ENCODE peak calls at places on chromosomes 7 and 10, in six cellular contexts. T is fibroblast of pulmonary artery; L is renal cortical epithelial cell; F is D341Med; X is neural crest cell; U is CD4-positive, alpha-beta T cell. M is an unnamed sample.

GRCh38 chr7:9557853-9558252 is 1124.4 kb downstream of the NXPH1 start:
- DNase-seq in T (no peak), F (no peak), L (no peak), X (no peak), U (no peak), M (no peak)

GRCh38 chr10:42866115-42866995 is 83.8 kb downstream of the BMS1 start:
- DNase-seq in T (peak), F (peak), U (peak), L (peak), X (peak), M (peak)

GRCh38 chr10:97101166-97101940 is 84.4 kb downstream of the SLIT1 start:
- DNase-seq in X (no peak), T (no peak), F (no peak), L (no peak), U (no peak), M (peak)

GRCh38 chr10:103278862-103279298 is 1.9 kb downstream of the INA start:
- DNase-seq in U (peak), T (peak), X (peak), L (peak), F (no peak), M (peak)

GRCh38 chr7:142476077-142476476 is 218.2 kb upstream of the PRSS58 start:
- DNase-seq in T (no peak), F (no peak), U (no peak), L (no peak), X (no peak), M (no peak)

GRCh38 chr7:76512941-76513816 is 2.8 kb downstream of the UPK3B start:
- DNase-seq in L (no peak), U (no peak), F (peak), T (peak), X (peak), M (no peak)

GRCh38 chr7:38975944-38976392 is 1.7 kb upstream of the POU6F2 start:
- DNase-seq in U (no peak), X (peak), T (no peak), L (no peak), F (peak), M (no peak)

GRCh38 chr10:88089498-88089897 is 226.1 kb downstream of the PTEN start:
- DNase-seq in T (no peak), U (no peak), X (no peak), L (peak), F (no peak), M (no peak)

GRCh38 chr7:82441916-82442478 is 1.6 kb downstream of the CACNA2D1 start:
- DNase-seq in T (peak), F (no peak), U (no peak), X (no peak), L (peak), M (no peak)

GRCh38 chr10:72796042-72796441 is 97.5 kb upstream of the OIT3 start:
- DNase-seq in X (no peak), F (no peak), T (peak), U (no peak), L (peak), M (no peak)

GRCh38 chr7:151168022-151168786 is 710 bp upstream of the GBX1 start:
- DNase-seq in L (no peak), T (no peak), F (peak), U (peak), X (peak), M (peak)

GRCh38 chr7:130758429-130759056 is 24.5 kb upstream of the KLF14 start:
- DNase-seq in F (no peak), L (peak), T (peak), X (no peak), U (no peak), M (peak)

GRCh38 chr10:115771755-115772154 is 501.3 kb downstream of the GFRA1 start:
- DNase-seq in X (no peak), L (no peak), T (no peak), U (no peak), F (no peak), M (no peak)

GRCh38 chr10:103636492-103636891 is 143.0 kb downstream of the NEURL1 start:
- DNase-seq in X (peak), U (no peak), T (no peak), L (no peak), F (no peak), M (no peak)

GRCh38 chr10:34580643-34581042 is 234.5 kb downstream of the PARD3 start:
- DNase-seq in L (peak), X (no peak), F (no peak), T (peak), U (no peak), M (no peak)

GRCh38 chr7:157269341-157270059 is 67.3 kb upstream of the DNAJB6 start:
- DNase-seq in T (no peak), U (no peak), L (no peak), F (no peak), X (no peak), M (no peak)

GRCh38 chr7:1993776-1994740 is 238.7 kb downstream of the MAD1L1 start:
- DNase-seq in L (no peak), U (no peak), T (no peak), X (no peak), F (no peak), M (no peak)

GRCh38 chr7:16755397-16755796 is 1.8 kb downstream of the TSPAN13 start:
- DNase-seq in X (no peak), T (no peak), F (no peak), U (no peak), L (peak), M (no peak)

M was measured in RPMI8226.